ENCODE peak calls at places on chromosomes 5 and 9, in seven cellular contexts. S, V, Q, L, A, I and P are unnamed samples.

GRCh38 chr9:88988796-88989641 is 2.2 kb upstream of the S1PR3 start:
- DNase-seq in A (no peak), V (no peak), I (no peak), S (no peak), L (peak), Q (peak), P (no peak)

GRCh38 chr5:32687167-32687831 is 23.8 kb upstream of the NPR3 start:
- DNase-seq in L (peak), A (no peak), V (no peak), I (no peak), S (no peak), Q (peak), P (peak)

GRCh38 chr5:131222731-131223130 is 41.1 kb upstream of the CDC42SE2 start:
- DNase-seq in S (no peak), L (no peak), A (no peak), V (no peak), I (no peak), Q (no peak), P (no peak)

GRCh38 chr5:157459715-157460599 is at the start of gene NIPAL4:
- DNase-seq in V (no peak), A (no peak), S (no peak), I (no peak), L (peak), Q (peak), P (peak)

GRCh38 chr5:131792900-131793299 is 3.9 kb downstream of the FNIP1 start:
- DNase-seq in Q (no peak), I (no peak), S (no peak), V (no peak), L (no peak), A (no peak), P (no peak)

GRCh38 chr9:16652511-16653101 is 217.9 kb downstream of the BNC2 start:
- DNase-seq in A (no peak), L (no peak), V (no peak), I (no peak), Q (no peak), S (no peak), P (no peak)

GRCh38 chr5:103526164-103526915 is 36.2 kb downstream of the NUDT12 start:
- DNase-seq in S (no peak), I (no peak), L (no peak), V (no peak), Q (peak), A (no peak), P (peak)

GRCh38 chr5:78638423-78638822 is 10.1 kb downstream of the LHFPL2 start:
- DNase-seq in I (no peak), Q (peak), A (no peak), V (no peak), S (no peak), L (peak), P (peak)

GRCh38 chr9:82488702-82489578 is 500.4 kb downstream of the SPATA31D1 start:
- DNase-seq in Q (peak), S (no peak), V (no peak), L (peak), I (no peak), A (no peak), P (peak)